ENCODE peak calls at places on chromosomes 11 and 22, in seven cellular contexts. T, I, E, L, U, H and O are unnamed samples. For H3K27me3, the result is how much of the 10 kb centered on the place peaks cover.

GRCh38 chr11:33294797-33295196 is 37.6 kb downstream of the HIPK3 start:
- DNase-seq in I (no peak), H (no peak), T (no peak), U (no peak), E (no peak), L (no peak), O (no peak)

GRCh38 chr11:125414121-125414520 is 81.9 kb downstream of the FEZ1 start:
- DNase-seq in I (no peak), U (no peak), H (no peak), L (no peak), E (no peak), T (no peak), O (no peak)

GRCh38 chr11:111910637-111911562 is 670 bp downstream of the CRYAB start:
- DNase-seq in T (no peak), I (peak), L (no peak), H (no peak), E (no peak), U (peak), O (no peak)

GRCh38 chr11:61056981-61057380 is 45.3 kb upstream of the CD5 start:
- DNase-seq in U (no peak), I (no peak), H (peak), E (no peak), T (no peak), L (no peak), O (peak)

GRCh38 chr11:69943066-69943465 is 123.8 kb upstream of the FGF3 start:
- DNase-seq in U (no peak), T (no peak), H (peak), I (no peak), E (no peak), L (no peak), O (no peak)

GRCh38 chr11:6862961-6863360 is at the start of gene OR10A2:
- DNase-seq in E (peak), T (no peak), I (peak), L (no peak), H (no peak), U (no peak), O (no peak)

GRCh38 chr22:43826142-43827093 is 14.3 kb upstream of the EFCAB6 start:
- DNase-seq in T (no peak), L (no peak), E (peak), I (no peak), U (no peak), H (peak), O (peak)

GRCh38 chr11:35321532-35322320 is 97.6 kb downstream of the SLC1A2 start:
- DNase-seq in H (no peak), T (no peak), L (no peak), E (peak), U (peak), I (no peak), O (no peak)

GRCh38 chr11:33842236-33842915 is 49.5 kb downstream of the LMO2 start:
- DNase-seq in H (no peak), E (no peak), I (no peak), U (no peak), T (no peak), L (no peak), O (no peak)

GRCh38 chr22:37569921-37570660 is 9.8 kb downstream of the LGALS2 start:
- DNase-seq in U (no peak), E (no peak), T (no peak), L (no peak), H (no peak), I (no peak), O (no peak)

GRCh38 chr11:35343033-35343598 is 76.2 kb downstream of the SLC1A2 start:
- DNase-seq in L (no peak), T (no peak), H (no peak), I (no peak), E (no peak), U (no peak), O (no peak)

GRCh38 chr11:11501546-11502274 is 120.1 kb downstream of the GALNT18 start:
- DNase-seq in H (no peak), I (no peak), E (no peak), L (no peak), U (no peak), T (no peak), O (no peak)

GRCh38 chr22:37604875-37605274 is 3.8 kb upstream of the GGA1 start:
- DNase-seq in U (no peak), T (no peak), I (no peak), L (no peak), E (no peak), H (no peak), O (no peak)

GRCh38 chr22:42509548-42509947 is 10.0 kb downstream of the RRP7A start:
- DNase-seq in I (no peak), H (no peak), E (no peak), T (no peak), L (no peak), U (no peak), O (no peak)

GRCh38 chr11:77371646-77372045 is 70.2 kb upstream of the GDPD4 start:
- DNase-seq in L (no peak), H (no peak), U (no peak), I (no peak), T (no peak), E (no peak), O (no peak)

GRCh38 chr22:43883012-43883661 is 8.7 kb downstream of the PNPLA5 start:
- DNase-seq in L (no peak), E (peak), T (no peak), H (peak), U (no peak), I (peak), O (no peak)

GRCh38 chr11:87307101-87307500 is 269.4 kb downstream of the TMEM135 start:
- DNase-seq in I (no peak), T (no peak), U (no peak), L (no peak), E (no peak), H (no peak), O (no peak)

GRCh38 chr11:10044618-10045017 is 249.4 kb downstream of the SBF2 start:
- DNase-seq in I (no peak), T (no peak), E (peak), H (peak), L (no peak), U (no peak), O (no peak)

GRCh38 chr11:69297926-69298777 is 4.2 kb downstream of the MYEOV start:
- DNase-seq in I (no peak), U (peak), L (peak), T (no peak), H (no peak), E (peak), O (peak)

GRCh38 chr22:38417252-38418060 is 37.5 kb downstream of the KCNJ4 start:
- DNase-seq in U (no peak), E (no peak), I (no peak), L (no peak), H (peak), T (no peak), O (peak)

GRCh38 chr11:12397953-12398352 is 20.6 kb downstream of the PARVA start:
- DNase-seq in H (no peak), U (peak), E (no peak), T (peak), L (peak), I (no peak), O (no peak)

GRCh38 chr11:18780896-18781295 is 10.7 kb downstream of the PTPN5 start:
- DNase-seq in I (no peak), U (no peak), E (no peak), T (no peak), H (no peak), L (no peak), O (no peak)

GRCh38 chr11:61888043-61888442 is 3.3 kb downstream of the FADS3 start:
- DNase-seq in H (peak), T (peak), I (no peak), L (no peak), E (peak), U (peak), O (no peak)

GRCh38 chr11:33663121-33663520 is 37.5 kb downstream of the C11orf91 start:
- DNase-seq in U (no peak), L (no peak), H (no peak), I (no peak), T (no peak), E (no peak), O (no peak)

GRCh38 chr11:78239781-78240180 is 51.1 kb downstream of the USP35 start:
- DNase-seq in L (no peak), T (no peak), I (no peak), U (no peak), H (no peak), E (no peak), O (no peak)

GRCh38 chr11:19268901-19269300 is 28.2 kb upstream of the E2F8 start:
- DNase-seq in I (no peak), H (no peak), T (no peak), U (no peak), E (no peak), L (no peak), O (no peak)

GRCh38 chr11:88534185-88534584 is 196.6 kb upstream of the CTSC start:
- DNase-seq in U (no peak), H (no peak), I (no peak), E (no peak), T (no peak), L (no peak), O (no peak)

GRCh38 chr22:23161574-23161973 is 16.3 kb downstream of the RAB36 start:
- DNase-seq in H (no peak), U (no peak), L (no peak), T (no peak), E (no peak), I (no peak), O (no peak)

GRCh38 chr11:57675176-57675941 is 7.4 kb downstream of the ZDHHC5 start:
- DNase-seq in U (no peak), E (peak), I (no peak), T (no peak), L (no peak), H (no peak), O (no peak)

GRCh38 chr11:134224710-134225662 is 515 bp downstream of the VPS26B start:
- DNase-seq in T (peak), I (peak), L (no peak), E (peak), U (peak), H (peak), O (peak)

GRCh38 chr22:33020721-33021120 is 37.5 kb downstream of the SYN3 start:
- DNase-seq in T (no peak), U (no peak), L (no peak), E (no peak), I (no peak), H (peak), O (no peak)

GRCh38 chr11:8363924-8364323 is 100.2 kb upstream of the LMO1 start:
- DNase-seq in L (no peak), T (no peak), H (no peak), E (no peak), I (no peak), U (no peak), O (no peak)

GRCh38 chr11:8368194-8368593 is 104.5 kb upstream of the LMO1 start:
- DNase-seq in H (no peak), L (no peak), U (no peak), T (no peak), I (no peak), E (no peak), O (no peak)

GRCh38 chr11:8365542-8365941 is 101.9 kb upstream of the LMO1 start:
- DNase-seq in H (peak), E (no peak), I (no peak), L (no peak), T (no peak), U (no peak), O (no peak)

GRCh38 chr11:8368772-8369171 is 105.1 kb upstream of the LMO1 start:
- DNase-seq in H (no peak), I (no peak), T (no peak), E (no peak), U (no peak), L (no peak), O (no peak)

DNA sequence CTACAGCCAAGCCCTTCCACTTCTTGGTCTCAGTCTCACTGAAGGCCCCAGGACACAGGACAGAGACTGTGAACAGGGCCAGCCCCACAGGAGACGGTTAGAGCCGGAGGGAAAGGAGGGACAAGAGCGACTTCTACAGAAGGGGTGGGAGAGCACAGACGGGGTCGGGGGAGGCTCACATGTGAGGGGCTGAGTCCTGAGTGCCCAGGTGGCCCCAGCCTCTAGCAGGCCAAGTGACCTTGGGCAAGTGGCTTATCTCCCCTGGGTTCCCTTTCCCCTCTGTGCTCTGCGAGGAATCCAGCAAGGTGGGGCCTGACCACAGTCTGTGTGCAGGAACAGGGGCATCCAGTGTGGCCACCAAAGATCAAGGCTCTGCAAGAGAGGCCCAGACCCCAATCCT is 102.6 kb upstream of the LMO1 start:
- DNase-seq in E (no peak), T (no peak), I (no peak), L (no peak), H (no peak), U (no peak), O (no peak)
- H3K27me3 ChIP-seq in E (under half), T (under half), I (under half), L (under half), H (under half), U (under half), O (under half)

DNA sequence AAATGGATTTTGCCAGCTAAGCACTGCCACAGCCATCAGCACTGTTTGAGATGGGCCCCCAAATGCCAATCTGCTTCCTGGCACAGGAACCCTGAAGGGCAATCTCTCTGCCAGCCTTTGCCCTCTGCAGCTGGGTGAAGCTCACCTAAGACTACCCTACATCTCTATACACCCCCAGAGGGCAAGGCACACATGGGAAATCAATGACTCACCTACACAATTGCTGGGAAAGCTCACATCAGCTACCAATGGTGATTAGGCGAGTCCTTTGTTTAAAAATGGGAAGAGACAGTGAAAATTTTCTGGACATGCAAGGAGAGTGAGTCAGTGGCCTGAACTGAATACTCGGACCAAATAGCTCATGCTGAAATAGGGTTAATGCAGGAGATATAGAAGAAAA is 12.6 kb upstream of the PRDM11 start:
- DNase-seq in L (no peak), E (peak), U (no peak), I (no peak), H (no peak), T (no peak), O (no peak)
- H3K27me3 ChIP-seq in L (under half), E (under half), U (under half), I (under half), H (under half), T (under half), O (under half)

GRCh38 chr11:2151500-2152257 is 9.3 kb downstream of the INS start:
- DNase-seq in L (peak), T (peak), U (peak), E (peak), H (peak), I (peak), O (peak)
- H3K27me3 ChIP-seq in L (under half), T (under half), U (half or more), E (under half), H (under half), I (under half), O (half or more)

DNA sequence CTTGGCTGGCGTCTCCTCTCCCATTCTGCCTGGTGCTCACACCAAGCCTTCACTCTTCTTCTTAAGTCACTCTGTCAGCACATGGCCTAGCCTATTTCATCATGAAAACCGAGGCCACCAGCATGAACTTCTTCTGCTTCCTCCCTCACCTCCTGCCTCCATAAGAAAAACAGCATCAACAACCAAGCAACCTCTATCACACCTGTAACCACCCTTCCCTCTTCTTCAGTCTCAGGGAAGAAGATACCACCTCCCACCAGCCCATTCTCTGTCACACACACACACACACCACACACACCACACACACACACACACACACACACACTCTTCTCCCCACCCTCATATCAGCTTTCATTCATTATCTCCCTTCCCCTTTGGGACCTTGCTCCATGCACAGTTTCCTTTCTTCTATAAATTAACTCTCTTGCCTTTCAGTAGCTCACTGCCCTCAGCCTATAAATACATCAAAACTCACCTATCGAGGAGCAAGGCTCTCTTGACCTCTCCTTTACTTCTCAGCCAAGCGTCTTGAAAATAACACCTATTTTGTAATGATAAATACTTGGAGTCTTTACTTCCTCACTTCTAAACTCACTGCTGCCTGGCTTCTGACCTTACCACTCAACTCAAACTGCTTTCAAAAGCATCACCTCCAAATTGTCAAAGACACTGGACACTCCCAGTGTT is 36.5 kb downstream of the SC5D start:
- DNase-seq in H (no peak), L (no peak), E (no peak), T (no peak), U (no peak), I (no peak), O (no peak)
- H3K27me3 ChIP-seq in H (under half), L (under half), E (under half), T (under half), U (under half), I (under half), O (under half)

DNA sequence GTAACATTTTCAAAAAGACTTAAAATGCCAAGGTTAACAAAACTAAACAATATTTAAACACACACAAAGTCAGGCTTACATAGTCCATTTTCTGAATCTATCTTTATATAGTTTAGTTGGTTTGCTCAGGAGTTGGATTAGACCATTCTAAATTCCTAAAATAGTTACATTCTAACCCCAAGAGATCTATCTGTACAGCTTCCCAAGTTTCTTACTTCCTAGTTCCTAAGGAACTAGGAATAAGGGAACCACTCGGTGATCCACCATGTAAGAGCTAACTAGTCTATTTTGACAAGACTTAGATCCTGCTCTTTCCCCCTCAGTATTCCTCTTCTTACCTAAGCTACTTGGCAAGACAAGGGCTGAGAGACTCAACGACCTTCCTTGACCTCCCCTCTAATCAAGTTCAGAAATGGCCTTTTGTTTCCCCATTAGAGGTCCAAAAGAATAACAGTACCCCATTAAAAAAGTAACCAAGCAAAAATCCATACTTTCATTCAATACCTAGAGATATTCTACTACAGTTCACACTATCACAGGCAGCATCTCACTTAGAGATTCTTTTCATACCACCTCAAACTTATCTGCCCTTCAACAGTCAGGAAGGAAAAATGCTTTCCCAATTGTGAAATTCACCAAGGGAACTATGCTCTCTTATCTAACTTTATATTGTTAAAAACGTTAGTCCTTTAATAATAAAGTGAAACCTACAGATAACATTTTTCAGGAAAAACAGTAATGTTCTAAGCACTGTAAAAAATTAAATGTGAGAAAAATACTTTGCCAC is 253.1 kb downstream of the TTC28 start:
- DNase-seq in I (no peak), E (no peak), H (no peak), U (no peak), L (no peak), T (no peak), O (no peak)
- H3K27me3 ChIP-seq in I (under half), E (under half), H (under half), U (under half), L (under half), T (under half), O (under half)

GRCh38 chr11:4821021-4821420 is at the start of gene OR51F2:
- DNase-seq in E (no peak), T (no peak), H (no peak), I (no peak), U (no peak), L (no peak), O (no peak)

GRCh38 chr11:4826425-4826824 is 5.3 kb downstream of the OR51F2 start:
- DNase-seq in L (no peak), I (no peak), T (no peak), U (no peak), E (no peak), H (no peak), O (no peak)

GRCh38 chr11:4830909-4831308 is 9.8 kb downstream of the OR51F2 start:
- DNase-seq in U (no peak), I (no peak), H (no peak), E (no peak), T (no peak), L (no peak), O (no peak)

DNA sequence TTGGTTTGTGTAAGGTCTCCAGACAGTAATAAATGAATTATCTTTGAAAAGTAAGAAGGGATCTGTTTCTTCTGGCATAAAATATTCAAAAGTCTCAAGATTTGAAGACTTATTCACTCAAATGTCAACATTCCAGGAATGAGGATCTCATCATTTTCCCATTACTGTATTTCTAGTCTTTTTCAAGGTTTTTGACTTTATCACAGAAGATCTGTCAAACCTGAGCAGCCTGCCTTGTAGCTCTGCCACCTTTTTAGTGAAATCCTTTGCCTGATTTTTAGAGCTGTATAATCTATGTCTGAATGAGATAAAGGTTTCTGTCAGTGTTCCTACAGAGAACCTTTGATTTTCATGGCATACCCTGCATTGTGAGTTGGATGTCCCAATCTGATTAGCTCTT is 4.0 kb downstream of the OR51F2 start:
- DNase-seq in H (no peak), I (no peak), L (no peak), U (no peak), E (no peak), T (no peak), O (no peak)
- H3K27me3 ChIP-seq in H (under half), I (under half), L (under half), U (under half), E (under half), T (under half), O (under half)

GRCh38 chr11:105609832-105610781 is at the start of gene GRIA4:
- DNase-seq in L (peak), U (no peak), H (peak), I (peak), E (no peak), T (peak), O (peak)
- H3K27me3 ChIP-seq in L (under half), U (half or more), H (half or more), I (under half), E (under half), T (under half), O (under half)